ENCODE peak calls at places on chromosomes 16 and 17, in seven cellular contexts. G is HCT116, J is IMR-90, Y is GM12878, B is K562, R is H1, N is HepG2. K is an unnamed sample.

GRCh38 chr16:66520406-66521194 is 29.3 kb downstream of the TK2 start:
- DNase-seq in G (no peak), J (no peak), Y (no peak), B (no peak), R (no peak), N (no peak), K (no peak)

GRCh38 chr16:70573451-70574121 is 50.0 kb downstream of the SF3B3 start:
- DNase-seq in G (no peak), J (peak), Y (no peak), B (no peak), R (no peak), N (peak), K (peak)

GRCh38 chr17:42563543-42563942 is 1.6 kb downstream of the COASY start:
- DNase-seq in G (no peak), J (no peak), Y (no peak), B (no peak), R (no peak), N (no peak), K (no peak)

GRCh38 chr16:18834873-18835272 is 33.5 kb upstream of the ARL6IP1 start:
- DNase-seq in G (no peak), J (no peak), Y (no peak), B (no peak), R (no peak), N (no peak), K (no peak)

GRCh38 chr17:27438631-27439030 is 17.6 kb upstream of the KSR1 start:
- DNase-seq in G (no peak), J (no peak), Y (no peak), B (no peak), R (no peak), N (no peak), K (no peak)

GRCh38 chr17:15321556-15322250 is 19.7 kb downstream of the TEKT3 start:
- DNase-seq in G (no peak), J (peak), Y (no peak), B (no peak), R (no peak), N (no peak), K (no peak)

GRCh38 chr16:30750876-30751465 is 2.7 kb downstream of the PHKG2 start:
- DNase-seq in G (no peak), J (no peak), Y (no peak), B (no peak), R (no peak), N (no peak), K (no peak)

GRCh38 chr17:80941171-80941570 is 50.5 kb upstream of the CHMP6 start:
- DNase-seq in G (no peak), J (no peak), Y (no peak), B (no peak), R (no peak), N (no peak), K (no peak)

GRCh38 chr16:69823831-69824563 is 61.9 kb downstream of the WWP2 start:
- DNase-seq in G (no peak), J (no peak), Y (peak), B (no peak), R (no peak), N (no peak), K (peak)

GRCh38 chr16:88941933-88942909 is 34.8 kb downstream of the CBFA2T3 start:
- DNase-seq in G (peak), J (no peak), Y (no peak), B (no peak), R (peak), N (no peak), K (no peak)

GRCh38 chr17:29291163-29291752 is 2.7 kb downstream of the NUFIP2 start:
- DNase-seq in G (peak), J (peak), Y (peak), B (no peak), R (no peak), N (peak), K (peak)

GRCh38 chr17:16814439-16814838 is 124.4 kb downstream of the CCDC144A start:
- DNase-seq in G (no peak), J (no peak), Y (no peak), B (no peak), R (no peak), N (no peak), K (no peak)

GRCh38 chr17:48646183-48647102 is 20.3 kb upstream of the HOXB9 start:
- DNase-seq in G (peak), J (no peak), Y (no peak), B (peak), R (peak), N (no peak), K (no peak)

GRCh38 chr16:86199871-86200700 is 301.1 kb downstream of the IRF8 start:
- DNase-seq in G (no peak), J (peak), Y (no peak), B (no peak), R (no peak), N (no peak), K (no peak)
- TF ChIP-seq POLR2A in G (no peak), J (peak), Y (no peak), B (no peak), R (no peak), N (no peak), K (no peak)

GRCh38 chr17:4160294-4160859 is 17.4 kb downstream of the CYB5D2 start:
- DNase-seq in G (no peak), J (no peak), Y (no peak), B (no peak), R (no peak), N (no peak), K (no peak)

GRCh38 chr17:4159761-4160160 is 16.8 kb downstream of the CYB5D2 start:
- DNase-seq in G (no peak), J (no peak), Y (no peak), B (no peak), R (no peak), N (no peak), K (no peak)

GRCh38 chr17:4162366-4162765 is 19.4 kb downstream of the CYB5D2 start:
- DNase-seq in G (no peak), J (no peak), Y (no peak), B (no peak), R (no peak), N (no peak), K (no peak)

GRCh38 chr17:4161560-4162221 is 18.7 kb downstream of the CYB5D2 start:
- DNase-seq in G (no peak), J (no peak), Y (no peak), B (peak), R (no peak), N (no peak), K (no peak)

GRCh38 chr17:4161179-4161559 is 18.2 kb downstream of the CYB5D2 start:
- DNase-seq in G (no peak), J (peak), Y (no peak), B (no peak), R (no peak), N (peak), K (peak)
- H3K9ac ChIP-seq in G (no peak), J (no peak), Y (no peak), B (no peak), R (no peak), N (no peak), K (no peak)

DNA sequence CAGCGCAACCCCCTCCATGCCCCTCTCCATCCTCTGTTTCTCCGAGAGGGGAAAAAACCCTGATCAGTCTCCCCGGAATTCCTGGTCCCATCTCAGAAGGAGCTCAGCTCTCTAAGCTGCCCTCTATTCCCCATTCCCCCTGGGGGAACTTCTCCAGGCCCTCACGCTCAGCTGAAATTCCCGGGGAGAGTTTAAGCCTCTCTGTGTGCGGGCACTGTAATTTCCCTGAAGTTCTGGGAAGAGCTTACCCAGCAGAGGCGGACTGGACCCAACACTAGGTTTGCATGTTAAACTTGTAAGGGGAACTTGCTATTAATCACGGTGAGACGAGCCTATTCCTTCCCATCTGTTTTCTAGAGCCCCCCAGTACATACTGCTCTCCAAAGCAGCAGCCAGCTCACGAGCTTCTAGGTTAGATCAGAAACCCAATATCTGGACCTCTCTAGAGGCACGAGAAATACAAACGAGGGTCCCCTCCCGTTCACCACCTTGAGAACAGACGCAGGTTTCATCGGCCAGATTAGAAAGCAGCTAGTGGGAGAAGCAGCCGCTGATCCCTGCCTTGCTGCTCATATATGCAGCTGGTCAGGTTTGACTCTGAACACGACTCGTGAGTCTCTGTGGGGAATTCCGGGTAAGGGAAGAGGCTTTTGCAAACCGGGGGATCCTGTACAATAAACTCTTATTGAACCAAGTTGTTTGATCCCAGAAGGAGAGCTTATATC is 1.4 kb downstream of the VAT1L start:
- DNase-seq in G (no peak), J (no peak), Y (no peak), B (no peak), R (peak), N (no peak), K (no peak)
- H3K27ac ChIP-seq in G (no peak), J (no peak), Y (no peak), B (no peak), R (no peak), N (no peak), K (no peak)

DNA sequence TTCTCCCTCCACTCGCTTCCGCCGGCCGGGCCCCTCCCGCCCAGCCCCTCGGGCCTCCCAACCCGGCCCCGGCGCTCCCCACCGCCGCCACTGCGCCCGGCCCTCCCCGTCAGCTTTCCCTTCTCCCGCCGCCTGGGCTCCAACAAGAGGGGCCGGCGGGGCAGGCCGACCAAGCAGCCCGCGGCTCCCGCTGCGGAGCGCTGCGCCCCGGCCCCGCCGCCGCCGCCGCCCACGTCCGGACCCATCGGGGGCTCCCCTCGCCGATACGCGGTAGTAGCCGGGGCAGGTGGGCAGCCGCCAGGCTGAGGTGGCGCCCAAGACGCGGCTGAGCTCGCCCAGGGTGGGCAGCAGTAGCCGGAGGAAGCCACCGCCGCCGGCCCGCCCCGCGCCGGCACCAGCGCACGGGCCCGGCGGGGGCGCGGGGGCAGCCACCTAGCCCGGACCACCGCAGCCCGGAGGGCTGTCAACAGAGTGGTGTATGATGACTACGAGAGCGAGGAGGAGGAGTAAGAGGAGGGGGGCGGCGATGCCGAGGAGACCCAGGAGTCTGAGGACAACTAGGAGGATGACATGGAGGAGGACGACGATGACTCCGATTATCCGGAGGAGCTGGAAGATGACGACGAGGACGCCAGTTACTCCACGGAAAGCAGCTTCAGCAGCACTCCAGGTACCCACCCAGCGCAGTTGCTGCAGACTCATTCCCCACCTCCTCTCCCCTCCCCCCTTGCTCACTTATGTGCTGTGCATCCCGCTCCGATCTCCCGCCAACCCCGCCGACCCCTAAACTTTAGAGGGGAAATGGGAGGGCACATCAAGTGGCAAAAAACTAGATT is 498 bp downstream of the LRRC37B start:
- DNase-seq in G (no peak), J (peak), Y (no peak), B (peak), R (peak), N (no peak), K (peak)
- TF ChIP-seq POLR2A in G (no peak), J (no peak), Y (no peak), B (peak), R (peak), N (no peak), K (no peak)

K was measured in endothelial cell of umbilical vein.